ENCODE peak calls at places on chromosomes 5 and 9, in five cellular contexts. E is AG09309, S is AG10803, D is Panc1, J is cardiac muscle cell. C is an unnamed sample.

GRCh38 chr5:177003649-177004048 is 2.9 kb downstream of the UIMC1 start:
- DNase-seq in J (no peak), D (no peak), E (no peak), S (no peak), C (no peak)

GRCh38 chr9:137368431-137369110 is 54.4 kb downstream of the EXD3 start:
- DNase-seq in S (no peak), D (no peak), J (no peak), E (no peak), C (no peak)

GRCh38 chr5:108753877-108754276 is 6.2 kb downstream of the FER start:
- DNase-seq in D (no peak), E (no peak), S (peak; percentile 45), J (no peak), C (peak; percentile 66)

GRCh38 chr5:169296456-169297220 is 4.3 kb downstream of the SLIT3 start:
- DNase-seq in D (peak; percentile 45), J (no peak), E (peak; percentile 75), S (peak; percentile 87), C (peak; percentile 52)

GRCh38 chr5:139415221-139415861 is 11.5 kb upstream of the SPATA24 start:
- DNase-seq in E (no peak), J (no peak), S (no peak), D (no peak), C (peak; percentile 30)

GRCh38 chr5:123450114-123450513 is 26.9 kb upstream of the CEP120 start:
- DNase-seq in D (no peak), E (no peak), S (no peak), J (no peak), C (no peak)

GRCh38 chr5:17167171-17167891 is 50.1 kb upstream of the BASP1 start:
- DNase-seq in J (no peak), S (no peak), D (no peak), E (no peak), C (no peak)

GRCh38 chr9:113492343-113493079 is 29.0 kb downstream of the RGS3 start:
- DNase-seq in D (no peak), J (no peak), S (peak; percentile 36), E (no peak), C (no peak)

GRCh38 chr5:149445739-149446369 is 66.8 kb upstream of the IL17B start:
- DNase-seq in D (no peak), E (peak; percentile 100), S (peak; percentile 100), J (no peak), C (peak; percentile 98)

GRCh38 chr9:136411358-136411757 is 900 bp downstream of the PMPCA start:
- DNase-seq in D (no peak), J (no peak), S (no peak), E (no peak), C (no peak)

GRCh38 chr5:132765311-132766019 is 11.6 kb downstream of the SEPTIN8 start:
- DNase-seq in J (no peak), S (no peak), E (no peak), D (no peak), C (no peak)

GRCh38 chr5:54722846-54723433 is 205.4 kb downstream of the SNX18 start:
- DNase-seq in S (peak; percentile 67), J (no peak), E (no peak), D (no peak), C (no peak)

GRCh38 chr9:89315482-89315881 is 2.8 kb upstream of the SECISBP2 start:
- DNase-seq in S (no peak), J (no peak), D (no peak), E (no peak), C (no peak)

GRCh38 chr5:36138900-36139683 is 12.6 kb downstream of the LMBRD2 start:
- DNase-seq in D (no peak), S (no peak), J (no peak), E (no peak), C (no peak)

GRCh38 chr5:101976933-101977332 is 319.2 kb downstream of the SLCO4C1 start:
- DNase-seq in S (no peak), J (no peak), D (no peak), E (no peak), C (no peak)

GRCh38 chr5:121695307-121695706 is 156.4 kb upstream of the FTMT start:
- DNase-seq in J (no peak), E (no peak), S (no peak), D (no peak), C (no peak)

GRCh38 chr5:139692605-139693340 is 44.6 kb downstream of the CXXC5 start:
- DNase-seq in D (no peak), S (no peak), J (no peak), E (no peak), C (no peak)

GRCh38 chr5:153079396-153079795 is 411.1 kb upstream of the GRIA1 start:
- DNase-seq in S (no peak), E (no peak), D (no peak), J (no peak), C (no peak)

GRCh38 chr9:26319859-26320258 is 572.7 kb downstream of the CAAP1 start:
- DNase-seq in J (no peak), S (no peak), E (no peak), D (no peak), C (no peak)

GRCh38 chr9:129885018-129885669 is 49.9 kb downstream of the USP20 start:
- DNase-seq in E (no peak), S (no peak), J (no peak), D (no peak), C (no peak)

GRCh38 chr9:79731483-79731882 is 159.7 kb downstream of the TLE4 start:
- DNase-seq in S (no peak), D (no peak), J (no peak), E (no peak), C (peak; percentile 5)

GRCh38 chr5:171842006-171842776 is 56.6 kb downstream of the SMIM23 start:
- DNase-seq in S (peak; percentile 26), J (no peak), D (no peak), E (no peak), C (peak; percentile 21)

GRCh38 chr9:136789523-136789937 is 1.6 kb upstream of the TMEM141 start:
- DNase-seq in D (no peak), S (no peak), J (no peak), E (no peak), C (no peak)

GRCh38 chr5:56670916-56671315 is 144.4 kb upstream of the MAP3K1 start:
- DNase-seq in E (no peak), J (no peak), S (no peak), D (no peak), C (no peak)
- H3K4me3 ChIP-seq in E (no peak overlapping the region), J (no peak overlapping the region), S (no peak overlapping the region), D (no peak overlapping the region), C (no peak overlapping the region)

GRCh38 chr9:134645607-134646365 is 4.2 kb downstream of the COL5A1 start:
- DNase-seq in D (no peak), J (no peak), E (no peak), S (no peak), C (no peak)

GRCh38 chr9:134643306-134643705 is 1.7 kb downstream of the COL5A1 start:
- DNase-seq in J (no peak), S (peak; percentile 54), E (no peak), D (no peak), C (peak; percentile 70)

GRCh38 chr9:134647359-134648115 is 5.9 kb downstream of the COL5A1 start:
- DNase-seq in J (no peak), D (no peak), S (no peak), E (no peak), C (no peak)

GRCh38 chr9:134642385-134643181 is 980 bp downstream of the COL5A1 start:
- DNase-seq in S (peak; percentile 90), E (peak; percentile 63), J (peak; percentile 58), D (no peak), C (peak; percentile 89)

GRCh38 chr9:134644715-134645606 is 3.4 kb downstream of the COL5A1 start:
- DNase-seq in S (peak; percentile 99), D (no peak), E (peak; percentile 98), J (no peak), C (peak; percentile 100)
- H3K4me3 ChIP-seq in S (peak overlapping the region; percentile 77), D (no peak overlapping the region), E (peak overlapping the region; percentile 52), J (no peak overlapping the region), C (peak overlapping the region; percentile 80)

GRCh38 chr9:77497322-77498198 is 150.6 kb downstream of the GNA14 start:
- DNase-seq in E (no peak), S (no peak), D (no peak), J (no peak), C (no peak)

GRCh38 chr9:77498891-77499290 is 149.2 kb downstream of the GNA14 start:
- DNase-seq in D (no peak), J (no peak), S (peak; percentile 80), E (peak; percentile 13), C (peak; percentile 92)

DNA sequence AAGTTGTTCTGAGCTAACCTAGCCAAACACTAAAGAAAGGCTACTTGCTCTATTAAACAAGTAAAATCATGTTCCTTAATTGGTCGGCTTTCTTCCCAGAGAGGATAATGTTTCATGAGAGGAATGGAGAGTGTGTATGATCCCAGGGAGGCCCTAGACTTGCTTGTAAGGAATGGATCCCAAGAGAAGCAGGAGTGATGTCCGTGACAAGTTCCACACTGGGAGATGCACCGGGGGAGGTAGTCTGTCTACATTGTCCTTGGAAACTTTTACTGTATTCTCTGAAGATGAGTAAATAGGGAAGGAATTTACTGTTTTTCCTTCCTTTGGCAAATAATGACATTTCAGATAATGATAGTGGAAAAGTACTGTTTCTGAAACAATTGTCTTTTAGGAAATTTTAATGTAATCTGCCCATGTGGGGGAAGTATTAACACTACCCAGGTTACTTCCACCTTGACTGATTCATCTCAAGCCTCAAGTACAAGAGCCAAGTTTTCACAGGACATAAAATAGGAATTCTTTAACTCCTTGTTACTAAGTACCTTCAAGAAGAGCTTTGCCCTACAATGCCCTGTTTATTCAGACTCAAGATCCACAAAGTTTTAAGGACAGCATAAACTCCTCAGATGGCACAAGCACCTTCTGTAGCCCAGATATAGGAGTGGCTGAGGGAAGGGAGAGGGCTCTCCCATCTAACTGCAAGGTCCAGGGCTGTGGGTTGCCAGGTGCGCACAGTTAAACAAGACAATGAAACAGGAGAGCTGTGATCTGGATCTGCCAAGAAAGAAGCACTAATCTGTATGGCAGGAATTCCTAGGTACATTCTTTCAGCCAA is 152.1 kb downstream of the GNA14 start:
- DNase-seq in E (peak; percentile 92), D (no peak), J (no peak), S (peak; percentile 80), C (peak; percentile 92)
- H3K4me3 ChIP-seq in E (no peak overlapping the region), D (no peak overlapping the region), J (no peak overlapping the region), S (no peak overlapping the region), C (no peak overlapping the region)

GRCh38 chr5:39218482-39219381 is 631 bp downstream of the FYB1 start:
- DNase-seq in E (no peak), D (no peak), J (no peak), S (peak; percentile 45), C (peak; percentile 45)
- H3K4me3 ChIP-seq in E (no peak overlapping the region), D (no peak overlapping the region), J (no peak overlapping the region), S (no peak overlapping the region), C (no peak overlapping the region)

C was measured in fibroblast of the aortic adventitia.